ENCODE peak calls at places on chromosomes 6 and 20, in eight cellular contexts. One of them, this sample, is unnamed.

GRCh38 chr6:146916435-146917015 is 287.7 kb upstream of the STXBP5 start:
- DNase-seq in GM12865: no peak
- DNase-seq in C1 segment of cervical spinal cord: no peak
- DNase-seq in substantia nigra: no peak
- DNase-seq in NCI-H1417: no peak
- DNase-seq in upper lobe of right lung: no peak
- DNase-seq in amniotic stem cell: no peak
- DNase-seq in activated CD8-positive, alpha-beta memory T cell treated with anti-CD3 and anti-CD28 coated beads for 48 hours: no peak
- DNase-seq in this sample: no peak

GRCh38 chr20:49583669-49584417 is 15.9 kb upstream of the PTGIS start:
- DNase-seq in C1 segment of cervical spinal cord: no peak
- DNase-seq in activated CD8-positive, alpha-beta memory T cell treated with anti-CD3 and anti-CD28 coated beads for 48 hours: no peak
- DNase-seq in GM12865: no peak
- DNase-seq in substantia nigra: no peak
- DNase-seq in upper lobe of right lung: no peak
- DNase-seq in amniotic stem cell: peak
- DNase-seq in NCI-H1417: no peak
- DNase-seq in this sample: no peak

GRCh38 chr6:139152892-139153271 is 18.0 kb downstream of the HECA start:
- DNase-seq in upper lobe of right lung: no peak
- DNase-seq in GM12865: no peak
- DNase-seq in substantia nigra: no peak
- DNase-seq in activated CD8-positive, alpha-beta memory T cell treated with anti-CD3 and anti-CD28 coated beads for 48 hours: no peak
- DNase-seq in NCI-H1417: no peak
- DNase-seq in C1 segment of cervical spinal cord: no peak
- DNase-seq in amniotic stem cell: no peak
- DNase-seq in this sample: no peak

GRCh38 chr6:7176208-7176607 is 68.4 kb downstream of the RREB1 start:
- DNase-seq in GM12865: no peak
- DNase-seq in substantia nigra: no peak
- DNase-seq in NCI-H1417: no peak
- DNase-seq in C1 segment of cervical spinal cord: no peak
- DNase-seq in amniotic stem cell: no peak
- DNase-seq in upper lobe of right lung: no peak
- DNase-seq in activated CD8-positive, alpha-beta memory T cell treated with anti-CD3 and anti-CD28 coated beads for 48 hours: no peak
- DNase-seq in this sample: no peak

GRCh38 chr20:8997720-8998119 is 71.2 kb upstream of the PLCB4 start:
- DNase-seq in substantia nigra: no peak
- DNase-seq in NCI-H1417: no peak
- DNase-seq in GM12865: no peak
- DNase-seq in activated CD8-positive, alpha-beta memory T cell treated with anti-CD3 and anti-CD28 coated beads for 48 hours: no peak
- DNase-seq in amniotic stem cell: no peak
- DNase-seq in upper lobe of right lung: no peak
- DNase-seq in C1 segment of cervical spinal cord: no peak
- DNase-seq in this sample: no peak

GRCh38 chr20:20368414-20369352 is 779 bp downstream of the INSM1 start:
- DNase-seq in GM12865: no peak
- DNase-seq in upper lobe of right lung: no peak
- DNase-seq in substantia nigra: no peak
- DNase-seq in amniotic stem cell: no peak
- DNase-seq in NCI-H1417: peak
- DNase-seq in C1 segment of cervical spinal cord: no peak
- DNase-seq in activated CD8-positive, alpha-beta memory T cell treated with anti-CD3 and anti-CD28 coated beads for 48 hours: peak
- DNase-seq in this sample: no peak

GRCh38 chr6:72246926-72247325 is 360.6 kb downstream of the RIMS1 start:
- DNase-seq in C1 segment of cervical spinal cord: no peak
- DNase-seq in NCI-H1417: no peak
- DNase-seq in GM12865: peak
- DNase-seq in activated CD8-positive, alpha-beta memory T cell treated with anti-CD3 and anti-CD28 coated beads for 48 hours: no peak
- DNase-seq in substantia nigra: no peak
- DNase-seq in amniotic stem cell: no peak
- DNase-seq in upper lobe of right lung: no peak
- DNase-seq in this sample: no peak

GRCh38 chr6:148370171-148370570 is 27.5 kb downstream of the SASH1 start:
- DNase-seq in NCI-H1417: no peak
- DNase-seq in activated CD8-positive, alpha-beta memory T cell treated with anti-CD3 and anti-CD28 coated beads for 48 hours: no peak
- DNase-seq in C1 segment of cervical spinal cord: no peak
- DNase-seq in amniotic stem cell: no peak
- DNase-seq in substantia nigra: no peak
- DNase-seq in upper lobe of right lung: no peak
- DNase-seq in GM12865: no peak
- DNase-seq in this sample: no peak

GRCh38 chr6:140663772-140664171 is 1289.3 kb upstream of the CITED2 start:
- DNase-seq in NCI-H1417: no peak
- DNase-seq in GM12865: no peak
- DNase-seq in C1 segment of cervical spinal cord: no peak
- DNase-seq in amniotic stem cell: no peak
- DNase-seq in substantia nigra: no peak
- DNase-seq in activated CD8-positive, alpha-beta memory T cell treated with anti-CD3 and anti-CD28 coated beads for 48 hours: no peak
- DNase-seq in upper lobe of right lung: no peak
- DNase-seq in this sample: no peak

GRCh38 chr6:96809119-96809518 is 28.2 kb downstream of the GPR63 start:
- DNase-seq in amniotic stem cell: no peak
- DNase-seq in substantia nigra: no peak
- DNase-seq in C1 segment of cervical spinal cord: no peak
- DNase-seq in activated CD8-positive, alpha-beta memory T cell treated with anti-CD3 and anti-CD28 coated beads for 48 hours: no peak
- DNase-seq in NCI-H1417: no peak
- DNase-seq in GM12865: no peak
- DNase-seq in upper lobe of right lung: no peak
- DNase-seq in this sample: no peak

GRCh38 chr6:105644073-105644489 is 241.2 kb upstream of the PREP start:
- DNase-seq in NCI-H1417: no peak
- DNase-seq in C1 segment of cervical spinal cord: no peak
- DNase-seq in GM12865: no peak
- DNase-seq in activated CD8-positive, alpha-beta memory T cell treated with anti-CD3 and anti-CD28 coated beads for 48 hours: no peak
- DNase-seq in substantia nigra: no peak
- DNase-seq in amniotic stem cell: no peak
- DNase-seq in upper lobe of right lung: no peak
- DNase-seq in this sample: no peak

GRCh38 chr6:7541175-7542064 is at the start of gene DSP:
- DNase-seq in NCI-H1417: peak
- DNase-seq in substantia nigra: no peak
- DNase-seq in GM12865: peak
- DNase-seq in C1 segment of cervical spinal cord: no peak
- DNase-seq in amniotic stem cell: peak
- DNase-seq in activated CD8-positive, alpha-beta memory T cell treated with anti-CD3 and anti-CD28 coated beads for 48 hours: peak
- DNase-seq in upper lobe of right lung: peak
- DNase-seq in this sample: no peak

GRCh38 chr6:78465042-78465634 is 402.2 kb upstream of the IRAK1BP1 start:
- DNase-seq in upper lobe of right lung: no peak
- DNase-seq in activated CD8-positive, alpha-beta memory T cell treated with anti-CD3 and anti-CD28 coated beads for 48 hours: no peak
- DNase-seq in substantia nigra: no peak
- DNase-seq in GM12865: no peak
- DNase-seq in amniotic stem cell: no peak
- DNase-seq in C1 segment of cervical spinal cord: no peak
- DNase-seq in NCI-H1417: no peak
- DNase-seq in this sample: no peak